ENCODE peak calls at places on chromosomes 16 and 17, in eight cellular contexts. One of them, this sample, is unnamed.

GRCh38 chr16:69532761-69533459 is 32.9 kb upstream of the NFAT5 start:
- DNase-seq in fibroblast of the aortic adventitia: no peak
- DNase-seq in activated CD8-positive, alpha-beta T cell treated with anti-CD3 and anti-CD28 coated beads, Interleukin-2, amount 10 ng/mL, durations not matched to agents 7 days and 5 days: no peak
- DNase-seq in HT-29: no peak
- DNase-seq in GM19239: no peak
- DNase-seq in stimulated activated CD4-positive, alpha-beta T cell treated with anti-CD3 and anti-CD28 coated beads, Interleukin-15, amount 100 ng/mL, for 1 hour: no peak
- DNase-seq in activated T-helper 1 cell treated with anti-CD3 and anti-CD28 coated beads, Interleukin-2, amount 50 U/mL, for 16 hours: no peak
- DNase-seq in lower leg skin: peak
- DNase-seq in this sample: no peak

GRCh38 chr17:68491381-68491849 is 20.8 kb upstream of the PRKAR1A start:
- DNase-seq in fibroblast of the aortic adventitia: no peak
- DNase-seq in activated CD8-positive, alpha-beta T cell treated with anti-CD3 and anti-CD28 coated beads, Interleukin-2, amount 10 ng/mL, durations not matched to agents 7 days and 5 days: no peak
- DNase-seq in HT-29: no peak
- DNase-seq in GM19239: no peak
- DNase-seq in stimulated activated CD4-positive, alpha-beta T cell treated with anti-CD3 and anti-CD28 coated beads, Interleukin-15, amount 100 ng/mL, for 1 hour: no peak
- DNase-seq in activated T-helper 1 cell treated with anti-CD3 and anti-CD28 coated beads, Interleukin-2, amount 50 U/mL, for 16 hours: no peak
- DNase-seq in lower leg skin: no peak
- DNase-seq in this sample: no peak

GRCh38 chr16:85262558-85263196 is 150.4 kb upstream of the CIBAR2 start:
- DNase-seq in fibroblast of the aortic adventitia: no peak
- DNase-seq in activated CD8-positive, alpha-beta T cell treated with anti-CD3 and anti-CD28 coated beads, Interleukin-2, amount 10 ng/mL, durations not matched to agents 7 days and 5 days: no peak
- DNase-seq in HT-29: no peak
- DNase-seq in GM19239: no peak
- DNase-seq in stimulated activated CD4-positive, alpha-beta T cell treated with anti-CD3 and anti-CD28 coated beads, Interleukin-15, amount 100 ng/mL, for 1 hour: no peak
- DNase-seq in activated T-helper 1 cell treated with anti-CD3 and anti-CD28 coated beads, Interleukin-2, amount 50 U/mL, for 16 hours: no peak
- DNase-seq in lower leg skin: no peak
- DNase-seq in this sample: no peak

GRCh38 chr16:1929105-1929504 is 10.9 kb upstream of the HS3ST6 start:
- DNase-seq in fibroblast of the aortic adventitia: peak
- DNase-seq in activated CD8-positive, alpha-beta T cell treated with anti-CD3 and anti-CD28 coated beads, Interleukin-2, amount 10 ng/mL, durations not matched to agents 7 days and 5 days: no peak
- DNase-seq in HT-29: peak
- DNase-seq in GM19239: no peak
- DNase-seq in stimulated activated CD4-positive, alpha-beta T cell treated with anti-CD3 and anti-CD28 coated beads, Interleukin-15, amount 100 ng/mL, for 1 hour: no peak
- DNase-seq in activated T-helper 1 cell treated with anti-CD3 and anti-CD28 coated beads, Interleukin-2, amount 50 U/mL, for 16 hours: no peak
- DNase-seq in lower leg skin: no peak
- DNase-seq in this sample: no peak

GRCh38 chr16:85291302-85292148 is 179.3 kb upstream of the CIBAR2 start:
- DNase-seq in fibroblast of the aortic adventitia: no peak
- DNase-seq in activated CD8-positive, alpha-beta T cell treated with anti-CD3 and anti-CD28 coated beads, Interleukin-2, amount 10 ng/mL, durations not matched to agents 7 days and 5 days: no peak
- DNase-seq in HT-29: peak
- DNase-seq in GM19239: no peak
- DNase-seq in stimulated activated CD4-positive, alpha-beta T cell treated with anti-CD3 and anti-CD28 coated beads, Interleukin-15, amount 100 ng/mL, for 1 hour: no peak
- DNase-seq in activated T-helper 1 cell treated with anti-CD3 and anti-CD28 coated beads, Interleukin-2, amount 50 U/mL, for 16 hours: no peak
- DNase-seq in lower leg skin: no peak
- DNase-seq in this sample: no peak

GRCh38 chr16:67458121-67458641 is 22.8 kb downstream of the ATP6V0D1 start:
- DNase-seq in fibroblast of the aortic adventitia: no peak
- DNase-seq in activated CD8-positive, alpha-beta T cell treated with anti-CD3 and anti-CD28 coated beads, Interleukin-2, amount 10 ng/mL, durations not matched to agents 7 days and 5 days: no peak
- DNase-seq in HT-29: no peak
- DNase-seq in GM19239: no peak
- DNase-seq in stimulated activated CD4-positive, alpha-beta T cell treated with anti-CD3 and anti-CD28 coated beads, Interleukin-15, amount 100 ng/mL, for 1 hour: no peak
- DNase-seq in activated T-helper 1 cell treated with anti-CD3 and anti-CD28 coated beads, Interleukin-2, amount 50 U/mL, for 16 hours: no peak
- DNase-seq in lower leg skin: no peak
- DNase-seq in this sample: no peak

GRCh38 chr17:63082952-63083351 is 116.9 kb downstream of the TANC2 start:
- DNase-seq in fibroblast of the aortic adventitia: peak
- DNase-seq in activated CD8-positive, alpha-beta T cell treated with anti-CD3 and anti-CD28 coated beads, Interleukin-2, amount 10 ng/mL, durations not matched to agents 7 days and 5 days: no peak
- DNase-seq in HT-29: no peak
- DNase-seq in GM19239: no peak
- DNase-seq in stimulated activated CD4-positive, alpha-beta T cell treated with anti-CD3 and anti-CD28 coated beads, Interleukin-15, amount 100 ng/mL, for 1 hour: no peak
- DNase-seq in activated T-helper 1 cell treated with anti-CD3 and anti-CD28 coated beads, Interleukin-2, amount 50 U/mL, for 16 hours: no peak
- DNase-seq in lower leg skin: no peak
- DNase-seq in this sample: no peak

GRCh38 chr17:17495448-17496188 is 577 bp downstream of the RASD1 start:
- DNase-seq in fibroblast of the aortic adventitia: peak
- DNase-seq in activated CD8-positive, alpha-beta T cell treated with anti-CD3 and anti-CD28 coated beads, Interleukin-2, amount 10 ng/mL, durations not matched to agents 7 days and 5 days: peak
- DNase-seq in HT-29: no peak
- DNase-seq in GM19239: no peak
- DNase-seq in stimulated activated CD4-positive, alpha-beta T cell treated with anti-CD3 and anti-CD28 coated beads, Interleukin-15, amount 100 ng/mL, for 1 hour: no peak
- DNase-seq in activated T-helper 1 cell treated with anti-CD3 and anti-CD28 coated beads, Interleukin-2, amount 50 U/mL, for 16 hours: no peak
- DNase-seq in lower leg skin: peak
- DNase-seq in this sample: no peak

GRCh38 chr17:82257473-82257872 is 16.0 kb downstream of the CSNK1D start:
- DNase-seq in fibroblast of the aortic adventitia: no peak
- DNase-seq in activated CD8-positive, alpha-beta T cell treated with anti-CD3 and anti-CD28 coated beads, Interleukin-2, amount 10 ng/mL, durations not matched to agents 7 days and 5 days: peak
- DNase-seq in HT-29: no peak
- DNase-seq in GM19239: no peak
- DNase-seq in stimulated activated CD4-positive, alpha-beta T cell treated with anti-CD3 and anti-CD28 coated beads, Interleukin-15, amount 100 ng/mL, for 1 hour: peak
- DNase-seq in activated T-helper 1 cell treated with anti-CD3 and anti-CD28 coated beads, Interleukin-2, amount 50 U/mL, for 16 hours: peak
- DNase-seq in lower leg skin: no peak
- DNase-seq in this sample: peak

GRCh38 chr17:74202879-74203432 is 522 bp upstream of the RPL38 start:
- DNase-seq in fibroblast of the aortic adventitia: no peak
- DNase-seq in activated CD8-positive, alpha-beta T cell treated with anti-CD3 and anti-CD28 coated beads, Interleukin-2, amount 10 ng/mL, durations not matched to agents 7 days and 5 days: no peak
- DNase-seq in HT-29: no peak
- DNase-seq in GM19239: no peak
- DNase-seq in stimulated activated CD4-positive, alpha-beta T cell treated with anti-CD3 and anti-CD28 coated beads, Interleukin-15, amount 100 ng/mL, for 1 hour: no peak
- DNase-seq in activated T-helper 1 cell treated with anti-CD3 and anti-CD28 coated beads, Interleukin-2, amount 50 U/mL, for 16 hours: no peak
- DNase-seq in lower leg skin: no peak
- DNase-seq in this sample: no peak

GRCh38 chr16:84048306-84048705 is 5.7 kb upstream of the SLC38A8 start:
- DNase-seq in fibroblast of the aortic adventitia: no peak
- DNase-seq in activated CD8-positive, alpha-beta T cell treated with anti-CD3 and anti-CD28 coated beads, Interleukin-2, amount 10 ng/mL, durations not matched to agents 7 days and 5 days: no peak
- DNase-seq in HT-29: peak
- DNase-seq in GM19239: no peak
- DNase-seq in stimulated activated CD4-positive, alpha-beta T cell treated with anti-CD3 and anti-CD28 coated beads, Interleukin-15, amount 100 ng/mL, for 1 hour: no peak
- DNase-seq in activated T-helper 1 cell treated with anti-CD3 and anti-CD28 coated beads, Interleukin-2, amount 50 U/mL, for 16 hours: no peak
- DNase-seq in lower leg skin: no peak
- DNase-seq in this sample: no peak

GRCh38 chr17:44095647-44096496 is 25.3 kb downstream of the G6PC3 start:
- DNase-seq in fibroblast of the aortic adventitia: peak
- DNase-seq in activated CD8-positive, alpha-beta T cell treated with anti-CD3 and anti-CD28 coated beads, Interleukin-2, amount 10 ng/mL, durations not matched to agents 7 days and 5 days: no peak
- DNase-seq in HT-29: peak
- DNase-seq in GM19239: peak
- DNase-seq in stimulated activated CD4-positive, alpha-beta T cell treated with anti-CD3 and anti-CD28 coated beads, Interleukin-15, amount 100 ng/mL, for 1 hour: no peak
- DNase-seq in activated T-helper 1 cell treated with anti-CD3 and anti-CD28 coated beads, Interleukin-2, amount 50 U/mL, for 16 hours: no peak
- DNase-seq in lower leg skin: no peak
- DNase-seq in this sample: peak

GRCh38 chr17:40107266-40107980 is 7.0 kb upstream of the NR1D1 start:
- DNase-seq in fibroblast of the aortic adventitia: peak
- DNase-seq in activated CD8-positive, alpha-beta T cell treated with anti-CD3 and anti-CD28 coated beads, Interleukin-2, amount 10 ng/mL, durations not matched to agents 7 days and 5 days: peak
- DNase-seq in HT-29: no peak
- DNase-seq in GM19239: no peak
- DNase-seq in stimulated activated CD4-positive, alpha-beta T cell treated with anti-CD3 and anti-CD28 coated beads, Interleukin-15, amount 100 ng/mL, for 1 hour: no peak
- DNase-seq in activated T-helper 1 cell treated with anti-CD3 and anti-CD28 coated beads, Interleukin-2, amount 50 U/mL, for 16 hours: no peak
- DNase-seq in lower leg skin: no peak
- DNase-seq in this sample: no peak

GRCh38 chr16:80526418-80527061 is 14.3 kb upstream of the DYNLRB2 start:
- DNase-seq in fibroblast of the aortic adventitia: peak
- DNase-seq in activated CD8-positive, alpha-beta T cell treated with anti-CD3 and anti-CD28 coated beads, Interleukin-2, amount 10 ng/mL, durations not matched to agents 7 days and 5 days: peak
- DNase-seq in HT-29: peak
- DNase-seq in GM19239: peak
- DNase-seq in stimulated activated CD4-positive, alpha-beta T cell treated with anti-CD3 and anti-CD28 coated beads, Interleukin-15, amount 100 ng/mL, for 1 hour: no peak
- DNase-seq in activated T-helper 1 cell treated with anti-CD3 and anti-CD28 coated beads, Interleukin-2, amount 50 U/mL, for 16 hours: peak
- DNase-seq in lower leg skin: no peak
- DNase-seq in this sample: peak